ENCODE peak calls at places on chromosomes 16 and 17, in ten cellular contexts. V is stomach, F is SK-N-SH, G is endothelial cell of umbilical vein, Z is breast epithelium, D is HCT116, A is esophagus muscularis mucosa, O is H1, B is transverse colon, E is GM23338. W is an unnamed sample.

GRCh38 chr16:17437142-17437720 is 33.5 kb downstream of the XYLT1 start:
- DNase-seq in A (no peak), Z (no peak), B (no peak), E (no peak), G (no peak), O (no peak), D (no peak), V (no peak), F (no peak), W (no peak)

GRCh38 chr17:39737761-39738567 is at the start of gene GRB7:
- DNase-seq in Z (peak; percentile 91), A (no peak), V (peak; percentile 94), O (no peak), B (peak; percentile 89), E (peak; percentile 82), G (no peak), D (peak; percentile 57), F (peak; percentile 33), W (no peak)

GRCh38 chr16:54936086-54936978 is 5.7 kb downstream of the IRX5 start:
- DNase-seq in V (no peak), F (no peak), E (peak; percentile 75), O (no peak), B (no peak), G (peak; percentile 14), A (peak; percentile 84), Z (no peak), D (no peak), W (no peak)

GRCh38 chr16:12066823-12067222 is 90.3 kb downstream of the SNX29 start:
- DNase-seq in A (no peak), V (no peak), D (no peak), G (no peak), E (no peak), B (no peak), Z (no peak), O (no peak), F (no peak), W (no peak)

GRCh38 chr16:85206472-85207356 is 94.4 kb upstream of the CIBAR2 start:
- DNase-seq in B (peak; percentile 60), Z (peak; percentile 48), E (peak; percentile 62), F (peak; percentile 92), G (peak; percentile 49), V (peak; percentile 45), A (no peak), O (no peak), D (no peak), W (no peak)

GRCh38 chr16:17162560-17162959 is 308.2 kb downstream of the XYLT1 start:
- DNase-seq in A (no peak), B (no peak), Z (no peak), O (no peak), D (no peak), F (no peak), E (no peak), G (no peak), V (no peak), W (no peak)

GRCh38 chr17:21549107-21549687 is 143.1 kb upstream of the KCNJ18 start:
- DNase-seq in Z (no peak), B (no peak), F (no peak), A (no peak), O (no peak), D (no peak), G (no peak), V (no peak), E (no peak), W (no peak)

GRCh38 chr16:85564277-85565051 is 48.7 kb upstream of the GSE1 start:
- DNase-seq in G (no peak), O (no peak), Z (peak; percentile 45), D (no peak), F (no peak), V (no peak), B (peak; percentile 54), E (no peak), A (no peak), W (no peak)

GRCh38 chr17:1607971-1608320 is 20.7 kb downstream of the SLC43A2 start:
- DNase-seq in A (no peak), Z (no peak), O (no peak), V (no peak), B (no peak), E (peak; percentile 0), D (no peak), G (no peak), F (no peak), W (no peak)

GRCh38 chr16:89958068-89958467 is 9.5 kb downstream of the DEF8 start:
- DNase-seq in E (peak; percentile 82), O (no peak), F (peak; percentile 93), B (no peak), Z (no peak), D (peak; percentile 40), V (no peak), A (no peak), G (peak; percentile 43), W (no peak)

GRCh38 chr16:54266363-54266955 is 20.1 kb downstream of the IRX3 start:
- DNase-seq in E (no peak), V (no peak), A (no peak), D (no peak), B (no peak), G (no peak), O (no peak), F (no peak), Z (no peak), W (no peak)

GRCh38 chr16:28903344-28904042 is 21.5 kb downstream of the RABEP2 start:
- DNase-seq in D (no peak), F (no peak), V (no peak), E (no peak), O (no peak), Z (no peak), G (no peak), A (no peak), B (no peak), W (no peak)

GRCh38 chr16:14364386-14365199 is 265.5 kb downstream of the PARN start:
- DNase-seq in B (no peak), O (no peak), G (no peak), Z (no peak), D (peak; percentile 46), E (peak; percentile 30), F (no peak), V (peak; percentile 35), A (no peak), W (peak; percentile 87)

GRCh38 chr16:81571175-81571574 is 126.6 kb downstream of the CMIP start:
- DNase-seq in B (no peak), F (no peak), G (no peak), V (no peak), O (no peak), E (no peak), D (no peak), A (no peak), Z (no peak), W (no peak)

GRCh38 chr16:81571592-81572230 is 127.1 kb downstream of the CMIP start:
- DNase-seq in D (no peak), G (no peak), Z (no peak), V (no peak), O (no peak), A (no peak), F (no peak), E (no peak), B (no peak), W (no peak)

GRCh38 chr16:81568749-81569087 is 124.1 kb downstream of the CMIP start:
- DNase-seq in D (no peak), E (no peak), F (no peak), O (no peak), A (no peak), V (no peak), B (no peak), G (no peak), Z (no peak), W (no peak)

GRCh38 chr16:81569361-81570034 is 124.9 kb downstream of the CMIP start:
- DNase-seq in G (no peak), A (no peak), B (no peak), Z (peak; percentile 69), D (no peak), V (no peak), O (no peak), E (no peak), F (no peak), W (no peak)

GRCh38 chr16:81570189-81570846 is 125.7 kb downstream of the CMIP start:
- DNase-seq in G (no peak), F (no peak), E (no peak), V (no peak), Z (peak; percentile 58), D (no peak), O (no peak), A (no peak), B (no peak), W (no peak)
- H3K27me3 ChIP-seq in G (no peaks in the 10 kb centered on the region), F (no peaks in the 10 kb centered on the region), E (no peaks in the 10 kb centered on the region), V (no peaks in the 10 kb centered on the region), Z (no peaks in the 10 kb centered on the region), D (no peaks in the 10 kb centered on the region), O (no peaks in the 10 kb centered on the region), A (no peaks in the 10 kb centered on the region), B (no peaks in the 10 kb centered on the region), W (no peaks in the 10 kb centered on the region)

GRCh38 chr17:7136266-7136877 is 21.8 kb upstream of the ASGR2 start:
- DNase-seq in V (peak; percentile 86), Z (peak; percentile 66), O (no peak), D (peak; percentile 57), B (peak; percentile 78), E (peak; percentile 93), F (peak; percentile 70), G (peak; percentile 73), A (no peak), W (no peak)
- TF ChIP-seq POLR2AphosphoS5 in V (no peak), Z (no peak), O (no peak), D (no peak), B (no peak), E (no peak), F (no peak), G (no peak), A (no peak), W (no peak)

GRCh38 chr17:8126306-8127066 is 2.6 kb upstream of the HES7 start:
- DNase-seq in F (peak; percentile 84), Z (no peak), V (no peak), E (peak; percentile 69), G (peak; percentile 46), D (no peak), A (no peak), B (peak; percentile 58), O (no peak), W (no peak)
- H3K4me1 ChIP-seq in F (no peaks in the 10 kb centered on the region), Z (peaks cover 34% of the 10 kb centered on the region), V (peaks cover 60% of the 10 kb centered on the region), E (peaks cover 26% of the 10 kb centered on the region), G (peaks cover 27% of the 10 kb centered on the region), D (peaks cover 23% of the 10 kb centered on the region), A (peaks cover 61% of the 10 kb centered on the region), B (peaks cover 47% of the 10 kb centered on the region), O (peaks cover 24% of the 10 kb centered on the region), W (peaks cover 47% of the 10 kb centered on the region)

GRCh38 chr16:30539000-30539964 is 4.6 kb upstream of the ZNF747 start:
- DNase-seq in A (no peak), G (no peak), E (no peak), B (no peak), F (no peak), D (no peak), V (no peak), Z (no peak), O (no peak), W (no peak)

GRCh38 chr16:30546115-30546514 is 11.5 kb upstream of the ZNF747 start:
- DNase-seq in E (no peak), D (no peak), A (no peak), B (no peak), F (no peak), V (no peak), O (no peak), Z (no peak), G (no peak), W (no peak)

GRCh38 chr16:30543067-30543466 is 8.4 kb upstream of the ZNF747 start:
- DNase-seq in Z (no peak), F (no peak), G (no peak), B (no peak), A (no peak), D (no peak), V (no peak), O (no peak), E (no peak), W (no peak)

GRCh38 chr16:30535777-30536190 is 1.1 kb upstream of the ZNF747 start:
- DNase-seq in F (peak; percentile 85), V (peak; percentile 78), Z (peak; percentile 72), D (peak; percentile 31), B (peak; percentile 84), E (peak; percentile 87), A (no peak), O (peak; percentile 49), G (peak; percentile 69), W (no peak)

GRCh38 chr16:30541502-30542329 is 7.1 kb upstream of the ZNF747 start:
- DNase-seq in D (no peak), E (peak; percentile 56), V (peak; percentile 80), G (peak; percentile 59), A (no peak), B (peak; percentile 69), O (no peak), F (no peak), Z (no peak), W (no peak)
- H3K27me3 ChIP-seq in D (no peaks in the 10 kb centered on the region), E (no peaks in the 10 kb centered on the region), V (no peaks in the 10 kb centered on the region), G (no peaks in the 10 kb centered on the region), A (no peaks in the 10 kb centered on the region), B (no peaks in the 10 kb centered on the region), O (no peaks in the 10 kb centered on the region), F (no peaks in the 10 kb centered on the region), Z (no peaks in the 10 kb centered on the region), W (no peaks in the 10 kb centered on the region)